ENCODE peak calls at places on chromosomes 12 and 14, in four cellular contexts. One of them, this sample, is unnamed.
A peak's percentile ranks its signal among the peaks of the same experiment; 100 is the strongest.

GRCh38 chr14:64147126-64147790 is 146.9 kb downstream of the ESR2 start:
- DNase-seq in neuronal stem cell: no peak
- DNase-seq in HCT116: no peak
- DNase-seq in PC-3: no peak
- DNase-seq in this sample: no peak

GRCh38 chr14:83559721-83560120 is 1970.2 kb upstream of the FLRT2 start:
- DNase-seq in neuronal stem cell: no peak
- DNase-seq in HCT116: no peak
- DNase-seq in PC-3: no peak
- DNase-seq in this sample: no peak

GRCh38 chr14:29007990-29008389 is 241.4 kb downstream of the FOXG1 start:
- DNase-seq in neuronal stem cell: no peak
- DNase-seq in HCT116: no peak
- DNase-seq in PC-3: no peak
- DNase-seq in this sample: no peak

GRCh38 chr12:100371146-100371545 is 14.3 kb downstream of the SLC17A8 start:
- DNase-seq in neuronal stem cell: no peak
- DNase-seq in HCT116: no peak
- DNase-seq in PC-3: no peak
- DNase-seq in this sample: no peak

GRCh38 chr12:91542048-91542447 is 359.4 kb upstream of the DCN start:
- DNase-seq in neuronal stem cell: no peak
- DNase-seq in HCT116: no peak
- DNase-seq in PC-3: no peak
- DNase-seq in this sample: no peak

GRCh38 chr12:34299802-34300193 is 277.5 kb downstream of the ALG10 start:
- DNase-seq in neuronal stem cell: no peak
- DNase-seq in HCT116: no peak
- DNase-seq in PC-3: no peak
- DNase-seq in this sample: no peak

GRCh38 chr12:93002278-93003054 is 73.4 kb upstream of the EEA1 start:
- DNase-seq in neuronal stem cell: no peak
- DNase-seq in HCT116: no peak
- DNase-seq in PC-3: peak; percentile 27
- DNase-seq in this sample: no peak

GRCh38 chr12:227286-227915 is 13.4 kb upstream of the SLC6A12 start:
- DNase-seq in neuronal stem cell: no peak
- DNase-seq in HCT116: no peak
- DNase-seq in PC-3: no peak
- DNase-seq in this sample: no peak

GRCh38 chr12:109798691-109799090 is 34.5 kb downstream of the TRPV4 start:
- DNase-seq in neuronal stem cell: no peak
- DNase-seq in HCT116: no peak
- DNase-seq in PC-3: no peak
- DNase-seq in this sample: no peak

GRCh38 chr12:69254046-69254445 is 14.7 kb downstream of the CPSF6 start:
- DNase-seq in neuronal stem cell: peak; percentile 18
- DNase-seq in HCT116: peak; percentile 33
- DNase-seq in PC-3: peak; percentile 65
- DNase-seq in this sample: no peak

GRCh38 chr12:70948976-70949336 is 28.4 kb upstream of the PTPRR start:
- DNase-seq in neuronal stem cell: no peak
- DNase-seq in HCT116: no peak
- DNase-seq in PC-3: no peak
- DNase-seq in this sample: no peak

GRCh38 chr12:66203820-66204219 is 14.8 kb downstream of the IRAK3 start:
- DNase-seq in neuronal stem cell: no peak
- DNase-seq in HCT116: no peak
- DNase-seq in PC-3: peak; percentile 9
- DNase-seq in this sample: no peak

GRCh38 chr12:56046027-56046780 is 4.5 kb downstream of the RPS26 start:
- DNase-seq in neuronal stem cell: no peak
- DNase-seq in HCT116: no peak
- DNase-seq in PC-3: no peak
- DNase-seq in this sample: no peak

GRCh38 chr12:51773145-51773869 is 75.2 kb downstream of the FIGNL2 start:
- DNase-seq in neuronal stem cell: no peak
- DNase-seq in HCT116: peak; percentile 10
- DNase-seq in PC-3: peak; percentile 90
- DNase-seq in this sample: peak; percentile 40

GRCh38 chr14:76773188-76773885 is 12.1 kb downstream of the VASH1 start:
- DNase-seq in neuronal stem cell: no peak
- DNase-seq in HCT116: no peak
- DNase-seq in PC-3: peak; percentile 80
- DNase-seq in this sample: no peak

GRCh38 chr12:104864668-104865067 is 93.4 kb downstream of the SLC41A2 start:
- DNase-seq in neuronal stem cell: no peak
- DNase-seq in HCT116: no peak
- DNase-seq in PC-3: no peak
- DNase-seq in this sample: no peak

GRCh38 chr14:24066490-24067132 is 4.8 kb upstream of the CPNE6 start:
- DNase-seq in neuronal stem cell: no peak
- DNase-seq in HCT116: no peak
- DNase-seq in PC-3: no peak
- DNase-seq in this sample: no peak
- H3K4me3 ChIP-seq in neuronal stem cell: no peak overlapping the region
- H3K4me3 ChIP-seq in HCT116: no peak overlapping the region
- H3K4me3 ChIP-seq in PC-3: no peak overlapping the region
- H3K4me3 ChIP-seq in this sample: no peak overlapping the region

GRCh38 chr14:77985235-77985634 is 184.9 kb upstream of the NRXN3 start:
- DNase-seq in neuronal stem cell: no peak
- DNase-seq in HCT116: no peak
- DNase-seq in PC-3: no peak
- DNase-seq in this sample: no peak

GRCh38 chr14:77979666-77980351 is 179.9 kb downstream of the ADCK1 start:
- DNase-seq in neuronal stem cell: no peak
- DNase-seq in HCT116: no peak
- DNase-seq in PC-3: peak; percentile 7
- DNase-seq in this sample: no peak

GRCh38 chr14:77979171-77979570 is 179.3 kb downstream of the ADCK1 start:
- DNase-seq in neuronal stem cell: no peak
- DNase-seq in HCT116: no peak
- DNase-seq in PC-3: no peak
- DNase-seq in this sample: no peak

DNA sequence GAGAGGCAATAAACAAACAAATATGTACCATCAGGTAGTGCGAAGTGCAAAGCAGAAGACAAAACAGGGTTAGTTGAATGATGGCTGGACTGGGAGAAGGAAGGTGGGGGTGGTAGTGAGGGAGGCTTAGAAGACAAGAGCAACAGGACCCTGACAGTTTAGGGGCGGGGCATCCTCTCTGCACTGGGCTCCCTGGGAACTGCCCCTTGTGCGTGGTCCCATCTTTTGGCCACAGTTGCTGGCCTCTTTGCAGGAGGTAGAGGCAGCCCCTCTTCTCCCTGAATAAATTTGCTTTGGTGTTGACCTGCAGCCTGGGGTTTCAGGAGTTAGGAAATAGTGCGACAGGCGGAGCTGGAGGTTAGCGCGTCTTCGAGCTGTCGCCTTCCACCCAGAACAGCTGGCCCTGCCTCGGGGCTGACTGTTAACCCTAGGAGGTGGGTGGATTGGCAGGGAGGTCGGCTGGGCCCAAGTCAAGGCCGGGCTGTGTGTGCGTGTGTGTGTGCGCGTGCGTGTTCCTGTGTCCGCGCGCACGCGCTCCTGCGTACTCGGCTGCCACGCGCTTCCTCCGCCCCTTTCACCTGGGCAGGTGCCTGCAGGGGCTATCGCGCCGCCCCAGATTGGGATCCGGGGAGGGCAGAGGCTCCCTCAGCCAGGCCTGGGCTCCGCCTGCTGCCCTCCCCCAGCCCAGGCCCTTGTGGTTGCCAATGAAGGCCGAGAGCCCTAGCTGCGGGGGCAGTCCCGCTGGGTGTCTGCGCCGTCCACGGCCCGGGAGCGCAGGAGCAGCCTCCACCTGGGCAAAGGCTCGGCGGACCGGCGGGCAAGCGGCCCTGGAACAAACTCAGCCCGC is 180.8 kb downstream of the ADCK1 start:
- DNase-seq in neuronal stem cell: no peak
- DNase-seq in HCT116: no peak
- DNase-seq in PC-3: no peak
- DNase-seq in this sample: peak; percentile 4
- H3K9ac ChIP-seq in neuronal stem cell: peak overlapping the region; percentile 78
- H3K9ac ChIP-seq in HCT116: no peak overlapping the region
- H3K9ac ChIP-seq in PC-3: no peak overlapping the region
- H3K9ac ChIP-seq in this sample: no peak overlapping the region

DNA sequence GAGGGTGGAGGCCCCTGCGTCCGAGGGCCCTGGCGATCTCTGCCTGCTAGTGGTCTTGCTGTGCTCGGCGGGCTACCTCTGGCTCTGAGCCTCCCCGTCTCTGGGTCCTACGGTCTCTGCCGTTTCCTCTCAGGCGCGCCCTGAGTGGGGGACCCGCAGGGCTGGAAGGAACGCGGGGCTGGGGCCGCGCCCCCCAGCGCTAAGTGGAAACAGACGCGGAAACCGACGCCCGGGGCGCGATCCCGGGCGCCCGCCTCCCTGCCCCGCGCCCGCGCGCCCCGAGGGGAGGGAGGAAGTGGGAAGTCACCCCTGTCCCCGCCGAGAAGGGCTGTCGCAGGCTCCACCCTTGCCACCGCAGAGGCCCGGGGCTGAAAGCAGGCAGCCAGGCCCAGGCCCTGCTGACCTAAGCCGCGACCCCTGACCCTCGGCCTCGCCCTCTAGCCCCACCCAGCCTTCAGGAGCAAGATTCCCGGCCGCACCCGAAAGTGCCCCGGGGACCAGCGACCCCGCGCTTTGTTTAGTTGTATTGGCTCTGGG is 831 bp downstream of the CRIP1 start:
- DNase-seq in neuronal stem cell: no peak
- DNase-seq in HCT116: no peak
- DNase-seq in PC-3: no peak
- DNase-seq in this sample: no peak
- H3K4me3 ChIP-seq in neuronal stem cell: peak overlapping the region; percentile 8
- H3K4me3 ChIP-seq in HCT116: peak overlapping the region; percentile 65
- H3K4me3 ChIP-seq in PC-3: peak overlapping the region; percentile 66
- H3K4me3 ChIP-seq in this sample: peak overlapping the region; percentile 7

GRCh38 chr12:103382119-103382518 is 113.6 kb downstream of the C12orf42 start:
- DNase-seq in neuronal stem cell: no peak
- DNase-seq in HCT116: no peak
- DNase-seq in PC-3: no peak
- DNase-seq in this sample: no peak

GRCh38 chr12:103382736-103383346 is 112.9 kb downstream of the C12orf42 start:
- DNase-seq in neuronal stem cell: no peak
- DNase-seq in HCT116: no peak
- DNase-seq in PC-3: no peak
- DNase-seq in this sample: no peak

DNA sequence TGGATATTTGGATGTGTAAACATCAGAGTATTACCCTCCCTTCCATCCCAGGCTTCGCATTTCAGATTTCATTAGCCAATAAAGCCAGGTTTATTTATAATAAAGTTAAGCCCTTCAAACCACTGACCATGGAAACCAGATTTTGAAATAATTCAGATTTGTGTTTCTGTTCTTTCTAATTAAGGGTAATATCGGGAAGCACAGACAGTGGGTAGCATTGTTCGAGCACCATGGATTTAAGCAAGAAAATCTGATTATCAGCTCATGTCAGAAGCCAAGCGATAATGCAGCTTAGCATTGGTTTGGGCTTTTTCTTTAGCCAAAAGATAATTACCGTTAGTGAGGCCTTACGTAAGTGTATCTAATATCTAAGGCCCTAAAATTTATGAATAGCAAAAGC is 116.1 kb downstream of the C12orf42 start:
- DNase-seq in neuronal stem cell: no peak
- DNase-seq in HCT116: no peak
- DNase-seq in PC-3: no peak
- DNase-seq in this sample: no peak
- H3K9ac ChIP-seq in neuronal stem cell: no peak overlapping the region
- H3K9ac ChIP-seq in HCT116: no peak overlapping the region
- H3K9ac ChIP-seq in PC-3: no peak overlapping the region
- H3K9ac ChIP-seq in this sample: no peak overlapping the region

GRCh38 chr14:69485701-69486100 is 1.2 kb downstream of the PLEKHD1 start:
- DNase-seq in neuronal stem cell: no peak
- DNase-seq in HCT116: no peak
- DNase-seq in PC-3: no peak
- DNase-seq in this sample: no peak
- H3K4me3 ChIP-seq in neuronal stem cell: no peak overlapping the region
- H3K4me3 ChIP-seq in HCT116: no peak overlapping the region
- H3K4me3 ChIP-seq in PC-3: no peak overlapping the region
- H3K4me3 ChIP-seq in this sample: no peak overlapping the region

GRCh38 chr14:74620923-74621322 is 8.9 kb upstream of the LTBP2 start:
- DNase-seq in neuronal stem cell: no peak
- DNase-seq in HCT116: no peak
- DNase-seq in PC-3: no peak
- DNase-seq in this sample: no peak

GRCh38 chr14:74622257-74622656 is 10.2 kb upstream of the LTBP2 start:
- DNase-seq in neuronal stem cell: no peak
- DNase-seq in HCT116: no peak
- DNase-seq in PC-3: no peak
- DNase-seq in this sample: no peak

GRCh38 chr14:74621556-74621955 is 9.5 kb upstream of the LTBP2 start:
- DNase-seq in neuronal stem cell: no peak
- DNase-seq in HCT116: no peak
- DNase-seq in PC-3: no peak
- DNase-seq in this sample: no peak

GRCh38 chr14:74619672-74620131 is 7.7 kb upstream of the LTBP2 start:
- DNase-seq in neuronal stem cell: no peak
- DNase-seq in HCT116: no peak
- DNase-seq in PC-3: peak; percentile 63
- DNase-seq in this sample: no peak

DNA sequence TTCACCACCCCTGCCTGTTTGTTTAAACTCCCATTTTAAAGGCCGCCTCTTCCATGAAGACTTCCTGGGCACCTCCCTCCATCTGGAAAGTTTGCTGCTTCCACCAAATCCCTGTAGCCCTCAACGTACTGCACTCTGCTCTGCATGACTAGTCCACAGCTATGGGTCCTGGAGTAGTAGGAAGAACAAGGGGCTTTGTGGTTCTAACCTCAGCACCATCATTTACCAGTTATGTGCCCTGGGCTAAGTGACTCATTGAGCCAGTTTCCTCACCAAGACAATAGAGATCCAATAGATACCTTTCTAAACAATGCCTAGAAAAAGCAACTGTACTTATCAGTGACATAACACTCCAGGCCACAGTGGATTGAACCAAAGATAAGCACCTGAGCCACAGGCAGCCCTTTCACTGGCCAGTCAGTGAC is 8.5 kb upstream of the LTBP2 start:
- DNase-seq in neuronal stem cell: no peak
- DNase-seq in HCT116: peak; percentile 90
- DNase-seq in PC-3: peak; percentile 93
- DNase-seq in this sample: peak; percentile 87
- H3K9ac ChIP-seq in neuronal stem cell: no peak overlapping the region
- H3K9ac ChIP-seq in HCT116: no peak overlapping the region
- H3K9ac ChIP-seq in PC-3: no peak overlapping the region
- H3K9ac ChIP-seq in this sample: no peak overlapping the region

GRCh38 chr14:36271939-36272907 is 48.2 kb downstream of the MBIP start:
- DNase-seq in neuronal stem cell: no peak
- DNase-seq in HCT116: no peak
- DNase-seq in PC-3: no peak
- DNase-seq in this sample: no peak
- H3K4me3 ChIP-seq in neuronal stem cell: no peak overlapping the region
- H3K4me3 ChIP-seq in HCT116: no peak overlapping the region
- H3K4me3 ChIP-seq in PC-3: no peak overlapping the region
- H3K4me3 ChIP-seq in this sample: no peak overlapping the region

This sample was measured in keratinocyte.